ENCODE peak calls at places on chromosomes 11 and 22, in ten cellular contexts. One of them, this sample, is unnamed.

GRCh38 chr11:69655479-69656394 is 14.8 kb downstream of the CCND1 start:
- DNase-seq in IMR-90: peak
- DNase-seq in ovary: no peak
- DNase-seq in stomach: no peak
- DNase-seq in tibial nerve: no peak
- DNase-seq in testis: no peak
- DNase-seq in body of pancreas: no peak
- DNase-seq in A549: no peak
- DNase-seq in gastrocnemius medialis: no peak
- DNase-seq in heart left ventricle: peak
- DNase-seq in this sample: no peak

GRCh38 chr11:70292166-70292565 is 21.7 kb downstream of the PPFIA1 start:
- DNase-seq in A549: no peak
- DNase-seq in stomach: no peak
- DNase-seq in testis: no peak
- DNase-seq in tibial nerve: no peak
- DNase-seq in ovary: no peak
- DNase-seq in gastrocnemius medialis: no peak
- DNase-seq in heart left ventricle: no peak
- DNase-seq in body of pancreas: no peak
- DNase-seq in IMR-90: no peak
- DNase-seq in this sample: no peak

GRCh38 chr22:48253573-48253972 is 1491.1 kb downstream of the TBC1D22A start:
- DNase-seq in gastrocnemius medialis: no peak
- DNase-seq in heart left ventricle: no peak
- DNase-seq in IMR-90: no peak
- DNase-seq in testis: no peak
- DNase-seq in stomach: no peak
- DNase-seq in tibial nerve: no peak
- DNase-seq in A549: no peak
- DNase-seq in ovary: no peak
- DNase-seq in body of pancreas: no peak
- DNase-seq in this sample: no peak

GRCh38 chr11:34345012-34345804 is 12.6 kb downstream of the ABTB2 start:
- DNase-seq in IMR-90: peak
- DNase-seq in A549: peak
- DNase-seq in stomach: peak
- DNase-seq in heart left ventricle: peak
- DNase-seq in gastrocnemius medialis: peak
- DNase-seq in body of pancreas: peak
- DNase-seq in tibial nerve: peak
- DNase-seq in ovary: peak
- DNase-seq in testis: no peak
- DNase-seq in this sample: no peak

GRCh38 chr11:44936951-44937543 is 13.6 kb downstream of the TP53I11 start:
- DNase-seq in gastrocnemius medialis: no peak
- DNase-seq in IMR-90: no peak
- DNase-seq in ovary: no peak
- DNase-seq in tibial nerve: no peak
- DNase-seq in testis: no peak
- DNase-seq in stomach: no peak
- DNase-seq in body of pancreas: no peak
- DNase-seq in A549: no peak
- DNase-seq in heart left ventricle: no peak
- DNase-seq in this sample: no peak

GRCh38 chr22:44402196-44403111 is 89.7 kb upstream of the SHISAL1 start:
- DNase-seq in IMR-90: no peak
- DNase-seq in heart left ventricle: peak
- DNase-seq in ovary: peak
- DNase-seq in body of pancreas: no peak
- DNase-seq in A549: no peak
- DNase-seq in stomach: no peak
- DNase-seq in testis: no peak
- DNase-seq in tibial nerve: no peak
- DNase-seq in gastrocnemius medialis: no peak
- DNase-seq in this sample: no peak

GRCh38 chr11:126926376-126926791 is 74.2 kb downstream of the KIRREL3 start:
- DNase-seq in A549: no peak
- DNase-seq in gastrocnemius medialis: no peak
- DNase-seq in IMR-90: peak
- DNase-seq in stomach: no peak
- DNase-seq in testis: no peak
- DNase-seq in heart left ventricle: no peak
- DNase-seq in body of pancreas: no peak
- DNase-seq in tibial nerve: no peak
- DNase-seq in ovary: no peak
- DNase-seq in this sample: no peak

GRCh38 chr11:118108513-118108912 is 21.8 kb upstream of the SMIM35 start:
- DNase-seq in body of pancreas: no peak
- DNase-seq in gastrocnemius medialis: no peak
- DNase-seq in tibial nerve: no peak
- DNase-seq in testis: no peak
- DNase-seq in heart left ventricle: no peak
- DNase-seq in A549: no peak
- DNase-seq in stomach: no peak
- DNase-seq in IMR-90: no peak
- DNase-seq in ovary: no peak
- DNase-seq in this sample: no peak

GRCh38 chr11:130244851-130245250 is 69.9 kb downstream of the ZBTB44 start:
- DNase-seq in IMR-90: no peak
- DNase-seq in body of pancreas: no peak
- DNase-seq in gastrocnemius medialis: no peak
- DNase-seq in tibial nerve: no peak
- DNase-seq in stomach: no peak
- DNase-seq in A549: no peak
- DNase-seq in heart left ventricle: no peak
- DNase-seq in ovary: no peak
- DNase-seq in testis: no peak
- DNase-seq in this sample: no peak

GRCh38 chr11:130246270-130246669 is 68.4 kb downstream of the ZBTB44 start:
- DNase-seq in IMR-90: no peak
- DNase-seq in ovary: no peak
- DNase-seq in tibial nerve: no peak
- DNase-seq in gastrocnemius medialis: no peak
- DNase-seq in A549: no peak
- DNase-seq in body of pancreas: no peak
- DNase-seq in heart left ventricle: no peak
- DNase-seq in stomach: no peak
- DNase-seq in testis: no peak
- DNase-seq in this sample: no peak

GRCh38 chr11:130241697-130242096 is 73.0 kb downstream of the ZBTB44 start:
- DNase-seq in IMR-90: no peak
- DNase-seq in stomach: no peak
- DNase-seq in body of pancreas: no peak
- DNase-seq in heart left ventricle: no peak
- DNase-seq in ovary: no peak
- DNase-seq in testis: no peak
- DNase-seq in A549: no peak
- DNase-seq in tibial nerve: no peak
- DNase-seq in gastrocnemius medialis: no peak
- DNase-seq in this sample: no peak

GRCh38 chr11:130246719-130247118 is 68.0 kb downstream of the ZBTB44 start:
- DNase-seq in testis: no peak
- DNase-seq in body of pancreas: no peak
- DNase-seq in tibial nerve: no peak
- DNase-seq in IMR-90: peak
- DNase-seq in A549: no peak
- DNase-seq in stomach: no peak
- DNase-seq in ovary: no peak
- DNase-seq in heart left ventricle: no peak
- DNase-seq in gastrocnemius medialis: no peak
- DNase-seq in this sample: no peak

GRCh38 chr11:130243816-130244215 is 70.9 kb downstream of the ZBTB44 start:
- DNase-seq in testis: no peak
- DNase-seq in IMR-90: no peak
- DNase-seq in ovary: no peak
- DNase-seq in stomach: no peak
- DNase-seq in A549: no peak
- DNase-seq in tibial nerve: no peak
- DNase-seq in gastrocnemius medialis: no peak
- DNase-seq in heart left ventricle: no peak
- DNase-seq in body of pancreas: no peak
- DNase-seq in this sample: no peak
- TF ChIP-seq POLR2A in testis: no peak
- TF ChIP-seq POLR2A in IMR-90: no peak
- TF ChIP-seq POLR2A in ovary: no peak
- TF ChIP-seq POLR2A in stomach: no peak
- TF ChIP-seq POLR2A in A549: no peak
- TF ChIP-seq POLR2A in tibial nerve: no peak
- TF ChIP-seq POLR2A in gastrocnemius medialis: no peak
- TF ChIP-seq POLR2A in heart left ventricle: no peak
- TF ChIP-seq POLR2A in body of pancreas: no peak
- TF ChIP-seq POLR2A in this sample: no peak

GRCh38 chr11:3378426-3379423 is at the start of gene ZNF195:
- DNase-seq in testis: peak
- DNase-seq in A549: peak
- DNase-seq in body of pancreas: peak
- DNase-seq in tibial nerve: peak
- DNase-seq in gastrocnemius medialis: peak
- DNase-seq in IMR-90: peak
- DNase-seq in heart left ventricle: peak
- DNase-seq in stomach: peak
- DNase-seq in ovary: peak
- DNase-seq in this sample: peak

GRCh38 chr11:3382613-3383275 is 3.8 kb upstream of the ZNF195 start:
- DNase-seq in stomach: no peak
- DNase-seq in tibial nerve: no peak
- DNase-seq in IMR-90: no peak
- DNase-seq in heart left ventricle: no peak
- DNase-seq in body of pancreas: no peak
- DNase-seq in testis: no peak
- DNase-seq in ovary: no peak
- DNase-seq in gastrocnemius medialis: no peak
- DNase-seq in A549: no peak
- DNase-seq in this sample: no peak

GRCh38 chr11:3375552-3375951 is 3.4 kb downstream of the ZNF195 start:
- DNase-seq in gastrocnemius medialis: no peak
- DNase-seq in body of pancreas: no peak
- DNase-seq in ovary: no peak
- DNase-seq in stomach: no peak
- DNase-seq in IMR-90: no peak
- DNase-seq in heart left ventricle: no peak
- DNase-seq in tibial nerve: no peak
- DNase-seq in A549: no peak
- DNase-seq in testis: no peak
- DNase-seq in this sample: no peak

GRCh38 chr11:3381794-3382193 is 2.8 kb upstream of the ZNF195 start:
- DNase-seq in tibial nerve: no peak
- DNase-seq in heart left ventricle: no peak
- DNase-seq in stomach: no peak
- DNase-seq in A549: no peak
- DNase-seq in testis: no peak
- DNase-seq in gastrocnemius medialis: no peak
- DNase-seq in ovary: no peak
- DNase-seq in body of pancreas: no peak
- DNase-seq in IMR-90: no peak
- DNase-seq in this sample: no peak

DNA sequence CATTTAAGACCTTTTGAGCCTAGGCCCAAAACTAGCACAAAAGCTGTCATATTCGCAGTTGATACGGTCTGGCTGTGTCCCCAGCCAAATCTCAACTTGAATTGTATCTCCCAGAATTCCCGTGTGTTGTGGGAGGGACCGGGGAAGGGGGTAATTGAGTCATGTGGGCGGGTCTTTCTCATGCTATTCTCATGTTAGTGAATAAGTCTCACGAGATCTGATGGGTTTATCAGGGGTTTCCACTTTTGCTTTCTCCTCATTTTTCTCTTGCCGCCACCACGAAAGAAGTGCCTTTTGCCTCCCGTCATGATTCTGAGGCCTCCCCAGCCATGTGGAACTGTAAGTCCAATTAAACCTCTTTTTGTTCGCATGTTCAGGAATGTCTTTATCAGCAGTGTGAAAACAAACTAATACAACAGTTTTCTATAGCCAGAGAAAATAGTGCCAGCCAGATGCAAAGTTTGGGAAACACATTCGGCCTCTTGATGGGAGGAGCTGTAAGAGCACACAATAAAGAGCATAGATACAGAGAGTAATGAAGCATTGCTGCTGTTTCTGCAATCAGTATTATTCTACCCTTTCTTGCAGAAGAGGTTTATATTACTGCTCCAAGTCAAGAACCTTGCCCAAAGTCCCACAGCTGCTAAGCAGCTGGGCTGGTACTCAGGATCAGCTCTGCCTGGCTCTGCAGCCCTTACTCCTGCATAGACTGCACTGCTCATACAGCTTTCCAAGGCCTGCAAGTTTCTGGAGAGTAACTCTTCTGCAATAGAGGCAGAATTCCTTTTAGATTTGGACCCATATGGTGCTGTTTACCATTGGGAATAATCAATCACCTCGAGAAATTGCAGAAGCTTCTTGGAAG is 2.0 kb upstream of the ZNF195 start:
- DNase-seq in heart left ventricle: no peak
- DNase-seq in stomach: no peak
- DNase-seq in gastrocnemius medialis: no peak
- DNase-seq in IMR-90: no peak
- DNase-seq in ovary: no peak
- DNase-seq in tibial nerve: no peak
- DNase-seq in testis: no peak
- DNase-seq in A549: no peak
- DNase-seq in body of pancreas: no peak
- DNase-seq in this sample: no peak
- TF ChIP-seq POLR2A in heart left ventricle: no peak
- TF ChIP-seq POLR2A in stomach: no peak
- TF ChIP-seq POLR2A in gastrocnemius medialis: no peak
- TF ChIP-seq POLR2A in IMR-90: no peak
- TF ChIP-seq POLR2A in ovary: no peak
- TF ChIP-seq POLR2A in tibial nerve: no peak
- TF ChIP-seq POLR2A in testis: no peak
- TF ChIP-seq POLR2A in A549: no peak
- TF ChIP-seq POLR2A in body of pancreas: no peak
- TF ChIP-seq POLR2A in this sample: no peak

GRCh38 chr11:6481012-6481923 is at the start of the genes ARFIP2 and TIMM10B:
- DNase-seq in body of pancreas: peak
- DNase-seq in A549: peak
- DNase-seq in IMR-90: peak
- DNase-seq in heart left ventricle: peak
- DNase-seq in gastrocnemius medialis: peak
- DNase-seq in tibial nerve: peak
- DNase-seq in testis: peak
- DNase-seq in stomach: peak
- DNase-seq in ovary: peak
- DNase-seq in this sample: peak
- TF ChIP-seq POLR2A in body of pancreas: peak
- TF ChIP-seq POLR2A in A549: peak
- TF ChIP-seq POLR2A in IMR-90: peak
- TF ChIP-seq POLR2A in heart left ventricle: peak
- TF ChIP-seq POLR2A in gastrocnemius medialis: peak
- TF ChIP-seq POLR2A in tibial nerve: peak
- TF ChIP-seq POLR2A in testis: peak
- TF ChIP-seq POLR2A in stomach: peak
- TF ChIP-seq POLR2A in ovary: peak
- TF ChIP-seq POLR2A in this sample: peak

DNA sequence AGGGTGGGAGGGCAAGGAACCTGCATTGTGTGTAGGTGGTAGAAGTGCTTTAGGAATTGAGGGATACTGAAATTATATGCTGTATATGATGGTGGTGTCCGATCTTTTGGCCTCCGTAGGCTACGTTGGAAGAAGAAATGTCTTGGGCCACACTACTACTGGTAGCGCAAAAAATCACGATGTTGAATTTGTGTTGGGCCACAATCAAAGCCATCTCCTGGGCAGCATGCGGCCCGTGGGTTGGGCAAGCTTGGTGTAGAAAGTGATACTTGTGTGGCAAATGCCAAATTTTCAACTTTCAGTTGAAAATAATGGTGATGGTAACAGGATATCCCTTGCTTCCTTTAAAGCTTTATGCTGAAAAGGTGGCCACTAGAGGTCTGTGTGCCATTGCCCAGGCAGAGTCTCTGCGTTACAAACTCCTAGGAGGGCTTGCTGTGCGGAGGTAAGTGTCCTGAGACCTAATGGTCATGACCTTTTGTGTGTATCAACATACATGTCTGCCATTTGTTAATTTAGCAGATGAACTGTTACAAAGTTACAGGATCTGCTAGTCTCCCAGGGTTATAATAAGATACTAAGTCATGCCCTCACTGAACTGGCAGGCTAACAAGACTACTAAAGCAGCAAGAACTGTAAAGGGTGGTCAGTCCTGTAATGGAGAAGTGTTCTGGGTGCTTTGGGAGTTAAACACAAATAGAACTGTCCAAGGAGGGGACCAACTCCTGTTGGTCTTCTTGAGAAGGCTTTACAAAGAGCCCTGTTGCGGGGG is 2.9 kb downstream of the RPS3 start:
- DNase-seq in IMR-90: no peak
- DNase-seq in testis: no peak
- DNase-seq in A549: no peak
- DNase-seq in stomach: no peak
- DNase-seq in tibial nerve: no peak
- DNase-seq in body of pancreas: no peak
- DNase-seq in heart left ventricle: no peak
- DNase-seq in gastrocnemius medialis: no peak
- DNase-seq in ovary: no peak
- DNase-seq in this sample: peak
- TF ChIP-seq POLR2A in IMR-90: no peak
- TF ChIP-seq POLR2A in testis: no peak
- TF ChIP-seq POLR2A in A549: no peak
- TF ChIP-seq POLR2A in stomach: no peak
- TF ChIP-seq POLR2A in tibial nerve: no peak
- TF ChIP-seq POLR2A in body of pancreas: no peak
- TF ChIP-seq POLR2A in heart left ventricle: no peak
- TF ChIP-seq POLR2A in gastrocnemius medialis: no peak
- TF ChIP-seq POLR2A in ovary: no peak
- TF ChIP-seq POLR2A in this sample: peak

This sample was measured in erythroblast.